ENCODE peak calls at places on chromosome 14, in ten cellular contexts. F, X, P, S, D, I, J, C, Y and W are unnamed samples.
A peak's percentile ranks its signal among the peaks of the same experiment; 100 is the strongest.

GRCh38 chr14:55578511-55578910 is 1.5 kb upstream of the KTN1 start:
- DNase-seq in F (no peak), J (no peak), P (no peak), X (no peak), I (no peak), C (peak; percentile 76), D (no peak), S (peak; percentile 38), Y (no peak), W (no peak)

GRCh38 chr14:90522585-90523191 is 125.9 kb downstream of the CALM1 start:
- DNase-seq in J (peak; percentile 94), P (no peak), I (peak; percentile 83), F (peak; percentile 45), S (peak; percentile 61), Y (peak; percentile 90), C (no peak), D (peak; percentile 79), X (peak; percentile 46), W (no peak)

GRCh38 chr14:97791072-97791471 is 993.9 kb downstream of the VRK1 start:
- DNase-seq in C (no peak), I (no peak), X (no peak), Y (no peak), D (no peak), S (no peak), F (no peak), J (no peak), P (no peak), W (no peak)

GRCh38 chr14:61191751-61192150 is 89.4 kb downstream of the TMEM30B start:
- DNase-seq in I (no peak), D (no peak), J (no peak), Y (no peak), S (no peak), P (no peak), C (no peak), F (no peak), X (no peak), W (no peak)

GRCh38 chr14:91363776-91364523 is 53.7 kb downstream of the CCDC88C start:
- DNase-seq in D (no peak), X (no peak), J (no peak), Y (peak; percentile 28), S (no peak), C (peak; percentile 9), F (no peak), I (no peak), P (peak; percentile 75), W (no peak)

GRCh38 chr14:61320806-61321384 is 484 bp upstream of the PRKCH start:
- DNase-seq in D (no peak), P (no peak), X (peak; percentile 30), Y (peak; percentile 43), F (no peak), I (no peak), C (no peak), J (no peak), S (no peak), W (no peak)

GRCh38 chr14:69845787-69846186 is 33.4 kb upstream of the SMOC1 start:
- DNase-seq in J (no peak), P (no peak), F (no peak), I (no peak), Y (peak; percentile 61), S (no peak), D (peak; percentile 22), X (no peak), C (no peak), W (no peak)

GRCh38 chr14:59630281-59630963 is 53.8 kb upstream of the CCDC175 start:
- DNase-seq in Y (peak; percentile 86), D (peak; percentile 85), X (no peak), J (no peak), F (peak; percentile 6), P (no peak), C (no peak), I (peak; percentile 75), S (peak; percentile 82), W (no peak)

GRCh38 chr14:92551066-92551841 is 37.7 kb downstream of the RIN3 start:
- DNase-seq in X (no peak), P (peak; percentile 73), S (no peak), C (peak; percentile 71), I (no peak), Y (no peak), D (no peak), J (no peak), F (no peak), W (no peak)

GRCh38 chr14:102285106-102285505 is 19.9 kb downstream of the MOK start:
- DNase-seq in F (no peak), D (no peak), P (no peak), Y (no peak), S (no peak), C (no peak), I (no peak), J (no peak), X (no peak), W (no peak)

GRCh38 chr14:103246089-103246488 is 87.9 kb upstream of the EIF5 start:
- DNase-seq in D (no peak), P (no peak), C (no peak), I (no peak), S (no peak), F (no peak), Y (no peak), X (no peak), J (no peak), W (no peak)

GRCh38 chr14:89406941-89407340 is 10.1 kb downstream of the FOXN3 start:
- DNase-seq in C (no peak), J (no peak), S (no peak), I (no peak), P (no peak), F (no peak), X (no peak), D (no peak), Y (no peak), W (no peak)

GRCh38 chr14:100708349-100709217 is 18.1 kb upstream of the DLK1 start:
- DNase-seq in Y (no peak), S (peak; percentile 42), X (peak; percentile 53), J (no peak), D (peak; percentile 52), P (no peak), F (no peak), C (no peak), I (no peak), W (no peak)